ENCODE peak calls at places on chromosomes 4 and X, in eight cellular contexts. B is endothelial cell, R is tibial nerve, H is cardiac fibroblast, V is fibroblast of lung, S is tibial artery, C is AG04449, Q is left ventricle myocardium inferior. L is an unnamed sample.

GRCh38 chr4:164440196-164440595 is 313.7 kb upstream of the SMIM31 start:
- DNase-seq in R (no peak), C (no peak), Q (no peak), B (no peak), S (no peak), V (peak), H (no peak), L (peak)

GRCh38 chr4:89539374-89539773 is 231.8 kb upstream of the GPRIN3 start:
- DNase-seq in R (no peak), Q (no peak), V (peak), H (peak), S (no peak), B (no peak), C (peak), L (peak)

GRCh38 chrX:56765816-56766553 is 36.9 kb downstream of the NBDY start:
- DNase-seq in B (no peak), V (no peak), C (no peak), Q (no peak), H (peak), R (no peak), S (no peak), L (no peak)

GRCh38 chrX:55342533-55343501 is 78.1 kb upstream of the PAGE3 start:
- DNase-seq in Q (no peak), R (no peak), S (no peak), B (no peak), V (no peak), C (no peak), H (peak), L (peak)

GRCh38 chr4:158129649-158130048 is 43.2 kb downstream of the GASK1B start:
- DNase-seq in S (no peak), R (no peak), V (no peak), H (peak), B (no peak), C (no peak), Q (no peak), L (peak)

GRCh38 chr4:13980317-13980716 is 352.8 kb upstream of the BOD1L1 start:
- DNase-seq in V (peak), B (no peak), S (no peak), C (peak), Q (no peak), H (peak), R (no peak), L (peak)

GRCh38 chr4:3210467-3210866 is 38.5 kb upstream of the MSANTD1 start:
- DNase-seq in Q (no peak), C (no peak), H (no peak), R (no peak), S (peak), V (no peak), B (no peak), L (no peak)

GRCh38 chr4:72553540-72553939 is 15.5 kb downstream of the ADAMTS3 start:
- DNase-seq in Q (no peak), C (no peak), R (no peak), H (no peak), V (no peak), B (no peak), S (no peak), L (no peak)

GRCh38 chrX:97563531-97564133 is 679.9 kb downstream of the RPA4 start:
- DNase-seq in S (peak), C (peak), Q (peak), H (peak), B (no peak), V (peak), R (no peak), L (no peak)

GRCh38 chr4:24093446-24093845 is 203.6 kb upstream of the PPARGC1A start:
- DNase-seq in C (no peak), B (no peak), H (no peak), S (no peak), V (no peak), Q (no peak), R (no peak), L (no peak)

GRCh38 chrX:40140706-40141499 is 43.1 kb upstream of the BCOR start:
- DNase-seq in S (peak), V (peak), H (peak), Q (no peak), B (no peak), C (no peak), R (no peak), L (peak)

GRCh38 chrX:10288400-10288799 is 131.6 kb downstream of the CLCN4 start:
- DNase-seq in H (peak), R (no peak), Q (no peak), C (no peak), B (no peak), V (peak), S (no peak), L (no peak)

GRCh38 chr4:160495356-160495755 is 1392.5 kb downstream of the RAPGEF2 start:
- DNase-seq in R (no peak), V (no peak), S (no peak), C (no peak), Q (no peak), B (no peak), H (no peak), L (no peak)

GRCh38 chr4:108619372-108620100 is 840 bp upstream of the RPL34 start:
- DNase-seq in Q (no peak), H (no peak), V (no peak), S (no peak), R (no peak), B (no peak), C (no peak), L (no peak)

GRCh38 chr4:948101-948935 is 16.1 kb downstream of the TMEM175 start:
- DNase-seq in B (no peak), V (no peak), S (peak), Q (no peak), H (no peak), R (no peak), C (no peak), L (no peak)

GRCh38 chr4:52076731-52077130 is 25.6 kb downstream of the SPATA18 start:
- DNase-seq in R (no peak), C (no peak), V (no peak), Q (peak), B (peak), S (no peak), H (no peak), L (no peak)

GRCh38 chr4:54392459-54392858 is 163.4 kb downstream of the PDGFRA start:
- DNase-seq in C (no peak), R (no peak), V (no peak), B (no peak), Q (no peak), H (peak), S (no peak), L (peak)

GRCh38 chrX:29295987-29296680 is 708.9 kb downstream of the IL1RAPL1 start:
- DNase-seq in V (peak), S (no peak), B (no peak), C (no peak), H (peak), R (no peak), Q (no peak), L (no peak)

GRCh38 chr4:7971159-7971631 is 31.5 kb upstream of the AFAP1 start:
- DNase-seq in V (no peak), R (no peak), Q (no peak), H (no peak), C (no peak), S (no peak), B (no peak), L (no peak)

GRCh38 chrX:21375795-21376069 is 1.5 kb downstream of the CNKSR2 start:
- DNase-seq in Q (no peak), S (no peak), V (no peak), C (no peak), B (peak), R (no peak), H (no peak), L (no peak)
- TF ChIP-seq CTCF in Q (no peak), S (no peak), V (no peak), C (no peak), B (no peak), R (no peak), H (no peak), L (no peak)

GRCh38 chr4:153634737-153635353 is 49.2 kb upstream of the TLR2 start:
- DNase-seq in B (no peak), H (peak), V (peak), S (no peak), R (no peak), Q (no peak), C (no peak), L (peak)
- TF ChIP-seq CTCF in B (peak), H (peak), V (peak), S (peak), R (peak), Q (peak), C (peak), L (peak)

GRCh38 chr4:139740531-139741041 is 75.0 kb downstream of the MGST2 start:
- DNase-seq in V (peak), H (peak), C (peak), Q (peak), S (peak), R (peak), B (no peak), L (peak)
- TF ChIP-seq CTCF in V (no peak), H (peak), C (peak), Q (peak), S (no peak), R (peak), B (no peak), L (peak)

DNA sequence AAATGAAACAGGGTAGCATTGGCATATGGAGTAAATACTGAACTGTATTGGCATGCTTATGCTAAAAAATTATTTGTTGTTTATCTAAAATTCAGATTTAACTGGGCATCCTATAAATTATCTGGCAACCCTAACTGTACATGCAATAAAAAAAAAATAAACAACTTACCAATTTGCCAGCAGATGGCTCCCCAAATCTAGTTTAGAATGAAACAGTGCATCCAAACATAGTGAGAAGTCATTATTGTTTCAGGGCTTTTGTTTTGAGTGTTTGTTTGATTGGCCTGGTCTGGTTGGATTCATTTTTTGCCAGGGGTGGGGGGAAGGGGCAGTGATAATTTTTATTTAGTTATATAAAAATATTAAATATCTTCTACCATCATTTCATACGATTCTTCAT is 12.8 kb upstream of the NSUN7 start:
- DNase-seq in H (peak), Q (no peak), S (no peak), V (peak), R (no peak), B (no peak), C (no peak), L (peak)
- TF ChIP-seq CTCF in H (peak), Q (peak), S (peak), V (peak), R (peak), B (no peak), C (peak), L (peak)

DNA sequence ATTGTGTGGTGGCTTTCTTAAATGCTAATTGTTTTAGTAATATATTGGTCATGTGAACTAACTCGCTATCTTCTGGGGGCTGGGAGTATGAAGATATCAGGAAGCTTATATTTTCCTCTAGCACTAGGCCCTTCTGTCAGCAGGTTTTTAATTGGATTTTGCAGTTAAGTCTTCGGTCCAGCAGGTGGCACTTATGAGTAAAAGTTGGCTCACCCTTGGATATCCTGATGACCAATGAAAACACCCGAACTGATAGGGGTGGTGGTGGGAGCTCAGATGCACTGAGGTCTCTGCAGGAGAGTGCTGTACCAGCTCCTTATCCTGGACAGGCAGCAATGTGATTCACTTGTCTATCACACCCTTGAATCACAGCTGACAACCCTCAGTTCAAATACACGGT is 1365.8 kb upstream of the DIAPH2 start:
- DNase-seq in S (no peak), H (peak), B (peak), V (no peak), C (no peak), Q (no peak), R (no peak), L (peak)
- TF ChIP-seq CTCF in S (no peak), H (peak), B (peak), V (no peak), C (no peak), Q (no peak), R (no peak), L (peak)

GRCh38 chr4:145178740-145179139 is 1.6 kb downstream of the OTUD4 start:
- DNase-seq in Q (no peak), R (no peak), S (no peak), B (no peak), C (no peak), V (no peak), H (no peak), L (peak)

GRCh38 chr4:145179201-145179860 is 1.1 kb downstream of the OTUD4 start:
- DNase-seq in Q (peak), S (peak), R (peak), C (no peak), V (peak), H (peak), B (peak), L (peak)

GRCh38 chr4:145177906-145178538 is 2.4 kb downstream of the OTUD4 start:
- DNase-seq in Q (no peak), R (no peak), C (no peak), S (no peak), H (peak), V (peak), B (no peak), L (peak)

GRCh38 chr4:145177511-145177905 is 2.9 kb downstream of the OTUD4 start:
- DNase-seq in V (peak), B (no peak), Q (no peak), C (no peak), R (no peak), S (no peak), H (peak), L (peak)

GRCh38 chr4:145176641-145177432 is 3.6 kb downstream of the OTUD4 start:
- DNase-seq in V (no peak), C (no peak), S (no peak), Q (no peak), H (no peak), R (no peak), B (no peak), L (peak)
- TF ChIP-seq CTCF in V (no peak), C (no peak), S (no peak), Q (no peak), H (no peak), R (no peak), B (no peak), L (no peak)

GRCh38 chr4:111802191-111802590 is 343.1 kb upstream of the FAM241A start:
- DNase-seq in B (no peak), Q (no peak), R (no peak), S (no peak), C (no peak), V (peak), H (peak), L (peak)

GRCh38 chr4:111800551-111800950 is 344.7 kb upstream of the FAM241A start:
- DNase-seq in S (no peak), C (no peak), H (no peak), Q (no peak), B (no peak), R (no peak), V (no peak), L (no peak)

GRCh38 chr4:111793686-111794085 is 351.6 kb upstream of the FAM241A start:
- DNase-seq in H (no peak), S (no peak), B (no peak), Q (no peak), V (no peak), C (no peak), R (no peak), L (no peak)

GRCh38 chr4:111797455-111798163 is 347.6 kb upstream of the FAM241A start:
- DNase-seq in V (no peak), R (no peak), H (no peak), Q (no peak), B (no peak), C (no peak), S (no peak), L (no peak)

DNA sequence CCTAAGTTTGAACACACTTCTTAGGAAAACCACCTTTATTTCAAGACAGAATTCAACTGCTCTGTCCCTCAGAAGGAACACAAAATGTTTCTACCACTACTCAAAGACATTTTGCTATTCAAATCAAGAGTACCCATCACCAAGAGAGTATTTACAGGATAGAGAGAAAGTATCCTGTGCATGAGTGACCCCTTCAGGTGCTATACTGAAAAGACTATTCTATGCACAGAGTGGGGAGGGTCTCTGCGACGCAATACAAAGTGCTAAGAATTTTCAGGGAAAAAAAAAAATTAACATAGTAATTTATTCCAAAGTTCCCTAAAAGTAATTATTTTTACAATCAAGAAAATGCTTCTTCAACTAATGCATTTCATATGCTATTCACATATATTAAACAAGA is 346.4 kb upstream of the FAM241A start:
- DNase-seq in S (no peak), Q (no peak), R (no peak), V (no peak), B (no peak), H (no peak), C (no peak), L (peak)
- TF ChIP-seq CTCF in S (no peak), Q (no peak), R (no peak), V (no peak), B (no peak), H (no peak), C (no peak), L (peak)

DNA sequence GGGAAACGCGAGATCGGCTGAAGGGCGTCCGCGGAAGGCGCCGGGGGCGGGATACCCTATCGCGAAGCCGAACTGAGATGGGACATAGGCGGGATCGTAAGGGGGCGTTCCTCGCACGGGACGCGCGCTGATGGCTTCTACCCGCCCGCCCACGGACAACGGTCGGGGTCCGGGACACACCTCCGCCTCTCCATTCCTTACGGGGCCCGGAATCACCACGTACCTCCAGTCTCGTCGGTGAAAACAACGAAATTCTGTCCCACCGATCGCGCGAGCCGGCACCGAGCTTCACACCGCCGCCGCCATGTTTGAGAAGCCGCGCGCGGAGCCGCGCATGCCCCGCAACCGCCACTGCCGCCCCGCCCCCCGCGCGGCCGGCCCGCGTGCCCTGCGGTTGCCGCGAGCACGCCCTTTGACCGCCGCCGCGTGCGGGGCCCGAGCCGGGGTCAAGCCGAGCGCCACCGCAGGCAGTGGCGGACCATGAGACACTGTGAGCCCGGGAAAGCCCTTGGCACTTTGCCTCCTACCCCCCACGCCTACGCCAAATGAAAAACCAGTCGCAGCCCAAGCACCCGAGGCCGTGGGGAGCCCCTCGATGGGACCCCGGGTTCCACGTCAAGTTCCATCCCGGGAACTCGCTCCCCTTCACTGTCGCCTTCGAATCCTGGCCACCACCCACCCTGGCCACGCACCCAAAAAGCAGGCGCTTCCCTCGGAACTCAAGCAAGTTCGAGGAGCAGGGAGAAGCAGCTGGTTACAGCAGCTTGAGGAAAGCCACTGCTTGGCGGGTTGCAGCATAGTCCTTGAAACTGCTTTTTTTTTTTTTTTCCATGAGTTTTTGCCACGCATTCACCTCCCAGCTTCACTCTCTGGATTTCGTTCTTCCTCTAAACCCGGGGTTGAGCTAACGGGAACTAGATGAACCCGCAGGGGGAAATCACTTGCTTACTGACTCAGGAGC is at the start of gene SCML2:
- DNase-seq in R (no peak), B (peak), H (peak), S (peak), Q (peak), V (peak), C (no peak), L (peak)
- TF ChIP-seq CTCF in R (no peak), B (no peak), H (no peak), S (no peak), Q (no peak), V (no peak), C (no peak), L (no peak)

GRCh38 chrX:47643926-47644325 is 6.4 kb downstream of the ELK1 start:
- DNase-seq in R (no peak), B (no peak), V (peak), C (no peak), Q (no peak), S (no peak), H (peak), L (peak)
- TF ChIP-seq CTCF in R (no peak), B (peak), V (peak), C (peak), Q (peak), S (no peak), H (peak), L (no peak)

GRCh38 chrX:132171478-132171877 is 43.7 kb upstream of the FRMD7 start:
- DNase-seq in V (peak), B (no peak), C (no peak), H (peak), Q (no peak), S (no peak), R (no peak), L (peak)
- TF ChIP-seq CTCF in V (no peak), B (no peak), C (no peak), H (no peak), Q (peak), S (no peak), R (no peak), L (no peak)